ENCODE peak calls at places on chromosome 20, in seven cellular contexts. U is foreskin keratinocyte, L is psoas muscle, O is GM23338, R is ovary, H is mesenchymal stem cell, T is body of pancreas. M is an unnamed sample.

GRCh38 chr20:5657190-5657872 is 92.9 kb upstream of the SHLD1 start:
- DNase-seq in R (peak), L (peak), U (peak), O (no peak), H (peak), T (peak), M (no peak)

GRCh38 chr20:50172347-50173013 is 18.1 kb upstream of the CEBPB start:
- DNase-seq in H (peak), U (no peak), R (peak), T (peak), L (peak), O (peak), M (no peak)

GRCh38 chr20:3795511-3796468 is at the start of gene CDC25B:
- DNase-seq in L (peak), T (peak), U (peak), H (peak), O (peak), R (peak), M (peak)

GRCh38 chr20:34012735-34013134 is 19.0 kb downstream of the RALY start:
- DNase-seq in O (no peak), H (no peak), R (no peak), L (no peak), T (no peak), U (no peak), M (no peak)

GRCh38 chr20:63819224-63819917 is 11.7 kb downstream of the ZBTB46 start:
- DNase-seq in T (no peak), U (no peak), L (no peak), H (no peak), R (no peak), O (peak), M (peak)

GRCh38 chr20:43691928-43692524 is 25.1 kb downstream of the MYBL2 start:
- DNase-seq in U (peak), L (peak), O (peak), R (no peak), H (peak), T (peak), M (peak)

GRCh38 chr20:62823688-62824475 is 7.0 kb downstream of the COL9A3 start:
- DNase-seq in R (no peak), T (no peak), L (no peak), H (no peak), O (peak), U (no peak), M (no peak)

GRCh38 chr20:15930324-15931305 is 642.6 kb downstream of the KIF16B start:
- DNase-seq in U (peak), T (no peak), O (peak), L (no peak), H (peak), R (no peak), M (no peak)

GRCh38 chr20:297098-297924 is at the start of gene ZCCHC3:
- DNase-seq in T (peak), U (peak), R (peak), H (peak), O (peak), L (peak), M (peak)

GRCh38 chr20:25464501-25465204 is 57.2 kb downstream of the GINS1 start:
- DNase-seq in O (no peak), U (no peak), L (no peak), T (no peak), R (no peak), H (no peak), M (no peak)

GRCh38 chr20:2767768-2768631 is 32.4 kb downstream of the CPXM1 start:
- DNase-seq in O (no peak), H (no peak), T (peak), R (no peak), L (no peak), U (peak), M (no peak)

GRCh38 chr20:33674294-33675126 is at the start of gene NECAB3:
- DNase-seq in R (peak), L (peak), H (peak), O (peak), T (peak), U (no peak), M (peak)

GRCh38 chr20:6767166-6767535 is 335 bp upstream of the BMP2 start:
- DNase-seq in T (no peak), L (no peak), O (peak), U (no peak), H (no peak), R (no peak), M (no peak)
- H3K27ac ChIP-seq in T (peak), L (peak), O (no peak), U (peak), H (no peak), R (no peak), M (no peak)

GRCh38 chr20:61537721-61538480 is 285.8 kb downstream of the CDH4 start:
- DNase-seq in L (no peak), U (no peak), H (no peak), T (no peak), R (no peak), O (no peak), M (no peak)

GRCh38 chr20:61536671-61537070 is 284.6 kb downstream of the CDH4 start:
- DNase-seq in H (no peak), R (no peak), T (no peak), U (no peak), O (no peak), L (no peak), M (no peak)

GRCh38 chr20:61537239-61537638 is 285.2 kb downstream of the CDH4 start:
- DNase-seq in R (no peak), L (no peak), U (no peak), O (no peak), T (no peak), H (no peak), M (no peak)

GRCh38 chr20:61539706-61540360 is 287.8 kb downstream of the CDH4 start:
- DNase-seq in H (no peak), T (no peak), R (no peak), O (no peak), U (no peak), L (no peak), M (no peak)

DNA sequence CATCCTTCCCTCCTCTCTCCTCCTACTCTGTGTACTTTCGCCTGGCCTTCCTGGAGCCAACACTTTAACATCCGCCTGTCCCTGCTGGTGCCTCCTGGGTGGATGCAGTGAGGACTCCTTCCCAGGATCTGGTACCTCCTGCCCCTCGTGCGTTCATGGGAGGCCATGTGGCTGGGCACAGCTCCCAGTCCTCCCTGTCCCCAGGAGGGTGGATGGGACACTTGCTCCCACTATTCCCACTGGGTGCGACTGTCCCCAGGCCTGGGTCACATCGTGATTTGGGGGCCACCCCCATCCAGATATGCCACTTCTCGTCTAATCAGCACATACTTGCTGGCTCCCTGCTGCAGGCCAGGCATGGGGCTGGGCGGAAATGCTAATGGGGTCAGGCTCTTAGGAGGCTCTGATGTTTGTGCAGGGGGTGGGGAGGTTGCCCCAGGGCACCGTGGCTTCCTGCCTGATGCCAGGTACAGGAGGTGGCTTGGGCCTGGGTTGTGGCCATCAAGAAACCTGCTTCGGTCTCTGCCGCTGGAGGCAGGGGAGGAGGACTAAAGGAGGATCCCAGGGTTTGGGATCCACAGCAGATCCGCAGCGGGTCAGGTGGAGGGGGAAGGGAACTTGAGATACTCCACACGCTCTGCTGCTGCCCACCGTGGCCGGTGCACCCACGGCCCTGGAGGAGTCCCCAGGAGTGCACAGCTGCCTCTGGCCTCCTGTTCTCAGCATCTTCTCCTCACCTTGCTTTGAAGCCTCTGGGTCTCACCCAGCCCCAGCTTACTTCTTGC is 286.6 kb downstream of the CDH4 start:
- DNase-seq in R (no peak), U (no peak), L (no peak), H (no peak), T (no peak), O (no peak), M (no peak)
- H3K27ac ChIP-seq in R (no peak), U (no peak), L (no peak), H (no peak), T (no peak), O (no peak), M (no peak)

DNA sequence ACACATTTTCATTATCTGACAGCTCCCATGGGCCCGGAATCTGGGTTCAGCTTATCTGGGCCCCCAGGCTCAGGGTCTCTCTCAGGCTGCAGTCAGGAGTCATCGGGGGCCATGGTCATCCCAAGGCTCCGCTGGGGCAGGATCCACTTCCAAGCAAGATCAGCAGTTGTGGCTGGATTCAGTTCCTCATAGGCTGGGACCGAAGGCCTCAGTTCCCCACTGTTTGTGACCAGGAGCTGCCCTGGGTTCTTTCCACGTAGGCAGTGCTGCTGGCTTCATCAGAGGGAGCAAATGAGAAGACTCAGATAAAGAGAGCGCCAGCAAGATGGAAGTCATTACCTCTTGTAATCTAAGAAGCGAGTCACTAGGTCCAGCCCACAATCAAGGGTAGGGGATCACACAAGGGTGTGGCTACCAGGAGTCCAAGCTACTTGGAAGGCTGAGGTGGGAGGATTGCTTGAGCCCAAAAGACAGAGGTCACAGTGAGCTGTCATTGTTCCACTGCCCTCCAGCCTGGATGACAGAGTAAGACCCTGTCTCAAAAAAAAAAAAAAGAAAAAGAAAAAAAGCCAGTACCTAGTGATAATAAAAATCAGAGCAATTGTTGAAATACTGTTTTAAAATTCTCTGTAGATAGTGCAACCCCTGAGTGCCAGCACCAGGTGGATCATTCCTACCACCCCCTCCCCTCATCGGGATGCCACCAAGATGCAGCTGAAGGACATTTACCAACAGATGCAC is 162.7 kb downstream of the NFATC2 start:
- DNase-seq in U (no peak), R (no peak), T (no peak), L (no peak), O (no peak), H (no peak), M (no peak)
- H3K27ac ChIP-seq in U (no peak), R (no peak), T (no peak), L (no peak), O (no peak), H (no peak), M (no peak)

DNA sequence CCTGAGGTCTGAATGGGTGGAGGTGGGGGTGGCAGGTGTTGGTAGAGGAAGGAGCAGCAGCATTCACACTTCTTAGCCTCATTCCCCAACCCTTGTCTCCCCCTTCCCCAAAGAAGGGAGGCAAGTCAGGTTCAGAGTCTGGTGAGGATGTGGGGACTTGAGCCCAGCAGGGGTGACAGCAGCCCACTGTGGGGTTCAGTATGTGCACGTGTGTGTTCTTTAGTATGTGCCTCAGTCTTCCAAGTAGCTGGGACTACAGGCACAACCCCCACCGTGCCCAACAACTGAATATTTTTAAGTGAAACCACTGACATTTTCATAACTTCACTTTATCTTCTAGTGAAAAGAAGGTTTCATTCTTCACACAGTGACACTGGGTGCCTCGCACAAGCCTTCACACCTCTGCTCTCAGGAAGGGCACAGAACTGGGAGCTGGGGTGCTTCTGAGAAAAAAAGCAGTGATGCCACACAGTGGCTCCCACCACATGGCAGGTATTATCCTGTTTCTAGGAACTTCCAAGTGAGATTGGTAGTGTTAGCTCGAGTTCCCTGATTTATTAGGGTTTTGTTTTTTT is 33.4 kb upstream of the PRELID3B start:
- DNase-seq in U (no peak), O (no peak), L (no peak), R (no peak), T (no peak), H (no peak), M (no peak)
- H3K27ac ChIP-seq in U (no peak), O (no peak), L (no peak), R (no peak), T (no peak), H (no peak), M (no peak)

DNA sequence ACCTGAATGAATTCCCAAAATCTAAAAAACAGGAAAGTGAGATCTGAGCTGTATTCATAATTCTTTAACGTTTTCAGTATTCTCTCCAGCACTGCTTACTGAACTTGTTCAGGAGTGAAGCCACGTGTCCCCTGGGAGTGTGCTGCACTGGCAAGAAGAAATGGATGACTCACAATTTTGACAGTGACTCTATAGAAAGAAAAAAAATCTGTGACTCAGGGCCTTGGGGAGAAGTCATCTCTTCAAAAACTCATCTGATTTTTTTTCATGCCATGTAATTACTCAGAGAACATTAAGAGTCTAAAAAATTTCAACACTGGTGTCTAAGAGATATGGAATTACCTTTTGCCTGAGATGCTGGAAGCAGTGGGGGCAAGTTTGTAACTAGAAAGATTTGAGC is 39.7 kb downstream of the ANKEF1 start:
- DNase-seq in R (no peak), T (no peak), H (peak), O (no peak), U (peak), L (peak), M (peak)
- H3K27ac ChIP-seq in R (no peak), T (no peak), H (no peak), O (no peak), U (peak), L (no peak), M (no peak)

M was measured in A673.